ENCODE peak calls at places on chromosomes 6 and 20, in five cellular contexts. One of them, this sample, is unnamed.

GRCh38 chr6:127459231-127459641 is at the start of gene KIAA0408:
- DNase-seq in AG08395: peak
- DNase-seq in renal cortical epithelial cell: peak
- DNase-seq in endothelial cell: no peak
- DNase-seq in activated B cell treated with CpG ODN at 0.5 μM for 24 hours: no peak
- DNase-seq in this sample: no peak

GRCh38 chr20:34736106-34736505 is 32.0 kb downstream of the TP53INP2 start:
- DNase-seq in AG08395: no peak
- DNase-seq in renal cortical epithelial cell: no peak
- DNase-seq in endothelial cell: no peak
- DNase-seq in activated B cell treated with CpG ODN at 0.5 μM for 24 hours: no peak
- DNase-seq in this sample: no peak

GRCh38 chr6:84779380-84779779 is 15.0 kb upstream of the TBX18 start:
- DNase-seq in AG08395: peak
- DNase-seq in renal cortical epithelial cell: no peak
- DNase-seq in endothelial cell: no peak
- DNase-seq in activated B cell treated with CpG ODN at 0.5 μM for 24 hours: no peak
- DNase-seq in this sample: no peak

GRCh38 chr6:41434803-41435470 is 99.5 kb downstream of the NCR2 start:
- DNase-seq in AG08395: no peak
- DNase-seq in renal cortical epithelial cell: no peak
- DNase-seq in endothelial cell: no peak
- DNase-seq in activated B cell treated with CpG ODN at 0.5 μM for 24 hours: no peak
- DNase-seq in this sample: no peak

GRCh38 chr6:100881707-100882040 is 545 bp upstream of the ASCC3 start:
- DNase-seq in AG08395: no peak
- DNase-seq in renal cortical epithelial cell: no peak
- DNase-seq in endothelial cell: no peak
- DNase-seq in activated B cell treated with CpG ODN at 0.5 μM for 24 hours: no peak
- DNase-seq in this sample: no peak

GRCh38 chr20:40956503-40956902 is 72.1 kb upstream of the TOP1 start:
- DNase-seq in AG08395: no peak
- DNase-seq in renal cortical epithelial cell: no peak
- DNase-seq in endothelial cell: no peak
- DNase-seq in activated B cell treated with CpG ODN at 0.5 μM for 24 hours: no peak
- DNase-seq in this sample: no peak

GRCh38 chr20:59526242-59527225 is 77.8 kb upstream of the PHACTR3 start:
- DNase-seq in AG08395: peak
- DNase-seq in renal cortical epithelial cell: no peak
- DNase-seq in endothelial cell: no peak
- DNase-seq in activated B cell treated with CpG ODN at 0.5 μM for 24 hours: no peak
- DNase-seq in this sample: no peak

GRCh38 chr20:40770564-40771307 is 81.7 kb upstream of the MAFB start:
- DNase-seq in AG08395: no peak
- DNase-seq in renal cortical epithelial cell: no peak
- DNase-seq in endothelial cell: no peak
- DNase-seq in activated B cell treated with CpG ODN at 0.5 μM for 24 hours: no peak
- DNase-seq in this sample: no peak